ENCODE peak calls at places on chromosomes 11 and 22, in five cellular contexts. H is aorta, E is AG04450, M is left ventricle myocardium inferior, O is RWPE1. J is an unnamed sample.

GRCh38 chr22:25100972-25101371 is 98.7 kb upstream of the CRYBB3 start:
- DNase-seq in H (no peak), E (no peak), M (no peak), O (no peak), J (no peak)

GRCh38 chr11:72833792-72834501 is 19.7 kb downstream of the ATG16L2 start:
- DNase-seq in H (peak; percentile 35), E (no peak), M (no peak), O (no peak), J (no peak)

GRCh38 chr22:19663286-19663815 is 51.0 kb upstream of the SEPTIN5 start:
- DNase-seq in H (no peak), E (peak; percentile 36), M (peak; percentile 80), O (no peak), J (no peak)

GRCh38 chr11:130771708-130772107 is 144.6 kb downstream of the SNX19 start:
- DNase-seq in H (no peak), E (no peak), M (no peak), O (no peak), J (no peak)

GRCh38 chr11:79184285-79184684 is 256.5 kb downstream of the TENM4 start:
- DNase-seq in H (no peak), E (no peak), M (no peak), O (no peak), J (no peak)

GRCh38 chr11:15073361-15074205 is at the start of gene CALCB:
- DNase-seq in H (peak; percentile 81), E (no peak), M (no peak), O (peak; percentile 12), J (no peak)

GRCh38 chr11:60485987-60486386 is 6.6 kb upstream of the MS4A12 start:
- DNase-seq in H (no peak), E (no peak), M (no peak), O (peak; percentile 13), J (no peak)

GRCh38 chr11:109088061-109088460 is 333.9 kb upstream of the C11orf87 start:
- DNase-seq in H (no peak), E (no peak), M (no peak), O (no peak), J (no peak)

GRCh38 chr11:47179655-47179991 is 2.9 kb upstream of the ARFGAP2 start:
- DNase-seq in H (no peak), E (no peak), M (no peak), O (no peak), J (no peak)

GRCh38 chr11:122746050-122746478 is 90.5 kb downstream of the UBASH3B start:
- DNase-seq in H (no peak), E (no peak), M (no peak), O (no peak), J (no peak)

GRCh38 chr22:45263790-45264269 is 20.9 kb upstream of the UPK3A start:
- DNase-seq in H (peak; percentile 87), E (peak; percentile 34), M (peak; percentile 72), O (peak; percentile 70), J (peak; percentile 68)

GRCh38 chr22:36015806-36016519 is 12.7 kb downstream of the RBFOX2 start:
- DNase-seq in H (no peak), E (no peak), M (no peak), O (no peak), J (no peak)

GRCh38 chr22:25747245-25747944 is 5.4 kb downstream of the MYO18B start:
- DNase-seq in H (peak; percentile 94), E (peak; percentile 36), M (no peak), O (peak; percentile 36), J (peak; percentile 12)

GRCh38 chr22:41782316-41782715 is 18.2 kb upstream of the CCDC134 start:
- DNase-seq in H (peak; percentile 23), E (no peak), M (no peak), O (no peak), J (no peak)

GRCh38 chr11:75023446-75024067 is 34.8 kb downstream of the NEU3 start:
- DNase-seq in H (no peak), E (no peak), M (no peak), O (no peak), J (no peak)

GRCh38 chr22:30948930-30949342 is 19.6 kb downstream of the MORC2 start:
- DNase-seq in H (no peak), E (no peak), M (no peak), O (no peak), J (no peak)

GRCh38 chr11:88384004-88384677 is 46.6 kb upstream of the CTSC start:
- DNase-seq in H (no peak), E (no peak), M (no peak), O (peak; percentile 55), J (no peak)

GRCh38 chr22:36331912-36332622 is 55.7 kb downstream of the MYH9 start:
- DNase-seq in H (peak; percentile 88), E (no peak), M (peak; percentile 83), O (no peak), J (no peak)

GRCh38 chr11:62140302-62141110 is 16.7 kb downstream of the INCENP start:
- DNase-seq in H (peak; percentile 69), E (no peak), M (no peak), O (no peak), J (no peak)

GRCh38 chr11:60872952-60873524 is 5.7 kb downstream of the ZP1 start:
- DNase-seq in H (no peak), E (peak; percentile 39), M (no peak), O (no peak), J (no peak)

GRCh38 chr11:73894725-73895335 is 18.0 kb downstream of the PAAF1 start:
- DNase-seq in H (no peak), E (peak; percentile 6), M (no peak), O (no peak), J (no peak)

GRCh38 chr11:130427581-130428211 is 713 bp downstream of the ADAMTS8 start:
- DNase-seq in H (peak; percentile 86), E (no peak), M (peak; percentile 24), O (no peak), J (no peak)

GRCh38 chr11:115590254-115590653 is 86.0 kb upstream of the CADM1 start:
- DNase-seq in H (no peak), E (no peak), M (peak; percentile 19), O (no peak), J (no peak)

GRCh38 chr22:49152930-49153770 is 674.5 kb downstream of the BRD1 start:
- DNase-seq in H (no peak), E (no peak), M (no peak), O (no peak), J (no peak)

GRCh38 chr22:41334215-41334614 is 32.9 kb downstream of the ZC3H7B start:
- DNase-seq in H (no peak), E (no peak), M (no peak), O (no peak), J (no peak)

GRCh38 chr22:38284042-38284402 is 11.2 kb upstream of the TMEM184B start:
- DNase-seq in H (no peak), E (peak; percentile 82), M (no peak), O (no peak), J (no peak)

GRCh38 chr11:36375348-36376314 is 79.5 kb downstream of the PRR5L start:
- DNase-seq in H (no peak), E (no peak), M (no peak), O (no peak), J (no peak)
- H3K27ac ChIP-seq in H (no peak overlapping the region), E (no peak overlapping the region), M (peak overlapping the region; percentile 12), O (peak overlapping the region; percentile 72), J (no peak overlapping the region)

GRCh38 chr11:1772270-1773130 is 8.8 kb upstream of the CTSD start:
- DNase-seq in H (peak; percentile 87), E (peak; percentile 64), M (no peak), O (peak; percentile 93), J (peak; percentile 58)

GRCh38 chr11:1770528-1770927 is 6.8 kb upstream of the CTSD start:
- DNase-seq in H (peak; percentile 50), E (no peak), M (no peak), O (no peak), J (no peak)

GRCh38 chr11:1770061-1770460 is 6.3 kb upstream of the CTSD start:
- DNase-seq in H (no peak), E (no peak), M (no peak), O (no peak), J (no peak)

GRCh38 chr11:1771700-1772099 is 8.0 kb upstream of the CTSD start:
- DNase-seq in H (no peak), E (no peak), M (no peak), O (no peak), J (no peak)

DNA sequence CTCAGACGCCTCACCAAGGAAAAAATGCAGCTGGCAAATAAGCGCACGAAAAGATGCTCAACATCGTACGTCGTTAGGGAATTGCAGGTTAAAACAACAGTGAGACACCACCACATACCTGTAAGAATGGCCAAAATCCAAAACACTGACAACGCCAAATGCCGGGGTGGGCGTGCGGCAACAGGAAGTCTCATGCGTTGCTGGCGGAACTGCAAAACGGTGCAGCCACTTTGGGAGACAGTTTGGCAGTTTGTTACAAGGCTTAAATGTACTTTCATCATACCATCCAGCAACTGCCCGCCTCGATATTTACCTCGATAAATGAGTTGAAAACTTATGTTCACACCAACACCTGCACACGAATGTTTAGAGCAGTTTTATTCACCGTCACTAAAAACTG is 7.5 kb upstream of the CTSD start:
- DNase-seq in H (peak; percentile 42), E (no peak), M (no peak), O (no peak), J (no peak)
- H3K27ac ChIP-seq in H (no peak overlapping the region), E (no peak overlapping the region), M (no peak overlapping the region), O (peak overlapping the region; percentile 94), J (peak overlapping the region; percentile 56)

GRCh38 chr11:96111308-96111707 is 187.4 kb upstream of the MTMR2 start:
- DNase-seq in H (no peak), E (no peak), M (no peak), O (no peak), J (no peak)

GRCh38 chr11:96112192-96113099 is 188.5 kb upstream of the MTMR2 start:
- DNase-seq in H (no peak), E (no peak), M (no peak), O (no peak), J (no peak)

GRCh38 chr11:96113100-96113710 is 189.3 kb upstream of the MTMR2 start:
- DNase-seq in H (no peak), E (no peak), M (no peak), O (no peak), J (no peak)

GRCh38 chr11:96116341-96116740 is 192.4 kb upstream of the MTMR2 start:
- DNase-seq in H (no peak), E (no peak), M (no peak), O (no peak), J (no peak)

DNA sequence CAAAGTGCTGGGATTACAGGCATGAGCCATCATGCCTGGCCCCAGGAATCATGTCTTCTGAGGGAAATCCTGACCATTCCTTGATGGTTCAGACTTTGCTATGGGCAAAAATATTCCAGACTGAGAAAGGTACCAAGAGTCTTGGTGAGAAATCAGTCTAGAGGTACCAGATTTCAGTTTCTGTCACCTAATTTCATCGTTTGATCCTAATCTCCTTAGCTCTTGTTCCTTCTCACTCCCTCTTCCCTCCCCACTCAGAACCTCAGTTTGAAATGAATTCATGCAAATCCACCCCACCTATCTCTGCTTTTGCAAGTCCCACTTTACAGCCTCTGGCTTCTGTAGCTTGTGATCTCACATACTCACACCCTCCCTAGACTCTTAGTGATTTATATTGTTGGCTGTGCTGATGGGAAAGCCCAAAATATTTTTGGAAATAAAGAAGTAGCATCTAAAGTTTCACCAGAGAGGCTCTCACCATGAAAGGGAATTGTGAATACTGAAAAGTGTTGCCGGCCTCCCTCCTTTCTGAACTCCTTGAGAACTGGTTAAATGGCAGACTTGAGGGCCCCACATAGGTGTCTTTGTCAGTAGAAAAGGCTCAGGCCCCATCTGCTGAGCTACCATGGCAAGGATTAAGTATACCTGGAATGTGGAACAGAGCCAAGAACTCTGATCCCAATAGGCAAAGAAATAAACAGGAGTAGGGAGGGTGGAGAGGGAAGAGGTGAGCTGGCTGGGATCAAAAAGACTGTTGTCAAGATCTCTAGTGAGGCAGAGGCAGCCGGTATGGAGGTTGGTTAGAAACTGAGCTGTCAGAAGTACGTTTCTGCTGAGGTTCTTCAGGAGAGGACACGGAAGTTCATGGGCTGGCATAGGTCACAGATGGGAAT is 190.5 kb upstream of the MTMR2 start:
- DNase-seq in H (no peak), E (no peak), M (no peak), O (no peak), J (no peak)
- H3K27ac ChIP-seq in H (no peak overlapping the region), E (no peak overlapping the region), M (peak overlapping the region; percentile 72), O (no peak overlapping the region), J (peak overlapping the region; percentile 6)

GRCh38 chr22:50599816-50600454 is 658 bp upstream of the MAPK8IP2 start:
- DNase-seq in H (peak; percentile 89), E (no peak), M (peak; percentile 56), O (peak; percentile 56), J (no peak)
- H3K27ac ChIP-seq in H (no peak overlapping the region), E (no peak overlapping the region), M (no peak overlapping the region), O (no peak overlapping the region), J (no peak overlapping the region)

J was measured in epithelial cell of prostate.